ENCODE peak calls at places on chromosomes 5 and 9, in ten cellular contexts. V, A, F, X, J, K, D, I, C and G are unnamed samples.

GRCh38 chr9:75083188-75083976 is 4.6 kb downstream of the NMRK1 start:
- DNase-seq in V (no peak), A (peak; percentile 19), F (no peak), X (peak; percentile 76), J (no peak), K (no peak), D (no peak), I (peak; percentile 25), C (peak; percentile 32), G (peak; percentile 36)

GRCh38 chr5:154430961-154431630 is 14.7 kb upstream of the SAP30L start:
- DNase-seq in V (no peak), A (no peak), F (no peak), X (no peak), J (no peak), K (no peak), D (no peak), I (no peak), C (no peak), G (no peak)

GRCh38 chr9:121699271-121700164 is 48.1 kb downstream of the DAB2IP start:
- DNase-seq in V (peak; percentile 52), A (peak; percentile 74), F (peak; percentile 42), X (peak; percentile 52), J (peak; percentile 43), K (peak; percentile 53), D (no peak), I (peak; percentile 77), C (peak; percentile 72), G (peak; percentile 48)

GRCh38 chr5:73759771-73760170 is 133.8 kb downstream of the ARHGEF28 start:
- DNase-seq in V (peak; percentile 59), A (no peak), F (no peak), X (no peak), J (peak; percentile 59), K (no peak), D (no peak), I (no peak), C (no peak), G (no peak)

GRCh38 chr9:134972140-134972539 is 54.4 kb upstream of the FCN1 start:
- DNase-seq in V (no peak), A (no peak), F (no peak), X (no peak), J (no peak), K (no peak), D (no peak), I (no peak), C (no peak), G (no peak)

GRCh38 chr9:35406183-35406959 is 83.5 kb upstream of the RUSC2 start:
- DNase-seq in V (no peak), A (no peak), F (no peak), X (peak; percentile 76), J (no peak), K (peak; percentile 32), D (no peak), I (no peak), C (peak; percentile 83), G (peak; percentile 28)

GRCh38 chr9:25562101-25562500 is 116.1 kb downstream of the TUSC1 start:
- DNase-seq in V (no peak), A (no peak), F (no peak), X (no peak), J (no peak), K (no peak), D (no peak), I (no peak), C (no peak), G (no peak)

GRCh38 chr5:62684310-62684709 is 105.7 kb downstream of the LRRC70 start:
- DNase-seq in V (no peak), A (no peak), F (no peak), X (no peak), J (no peak), K (no peak), D (no peak), I (no peak), C (no peak), G (no peak)

GRCh38 chr9:27086818-27087680 is 22.0 kb upstream of the TEK start:
- DNase-seq in V (peak; percentile 76), A (no peak), F (no peak), X (no peak), J (no peak), K (no peak), D (no peak), I (no peak), C (no peak), G (peak; percentile 84)

GRCh38 chr5:159331099-159331973 is 1.0 kb upstream of the IL12B start:
- DNase-seq in V (peak; percentile 35), A (peak; percentile 56), F (peak; percentile 28), X (peak; percentile 83), J (peak; percentile 31), K (peak; percentile 80), D (peak; percentile 71), I (peak; percentile 72), C (peak; percentile 88), G (peak; percentile 56)

GRCh38 chr9:109780453-109781033 is 545 bp downstream of the PALM2AKAP2 start:
- DNase-seq in V (peak; percentile 47), A (no peak), F (no peak), X (no peak), J (no peak), K (no peak), D (no peak), I (no peak), C (peak; percentile 23), G (peak; percentile 15)

GRCh38 chr9:109781541-109782197 is 1.7 kb downstream of the PALM2AKAP2 start:
- DNase-seq in V (no peak), A (peak; percentile 31), F (no peak), X (peak; percentile 19), J (no peak), K (no peak), D (no peak), I (no peak), C (no peak), G (peak; percentile 18)

GRCh38 chr9:109776391-109776790 is 3.6 kb upstream of the PALM2AKAP2 start:
- DNase-seq in V (no peak), A (no peak), F (no peak), X (no peak), J (no peak), K (no peak), D (no peak), I (no peak), C (no peak), G (no peak)

GRCh38 chr9:109781086-109781485 is 1.1 kb downstream of the PALM2AKAP2 start:
- DNase-seq in V (no peak), A (no peak), F (no peak), X (no peak), J (no peak), K (no peak), D (no peak), I (no peak), C (no peak), G (peak; percentile 8)

DNA sequence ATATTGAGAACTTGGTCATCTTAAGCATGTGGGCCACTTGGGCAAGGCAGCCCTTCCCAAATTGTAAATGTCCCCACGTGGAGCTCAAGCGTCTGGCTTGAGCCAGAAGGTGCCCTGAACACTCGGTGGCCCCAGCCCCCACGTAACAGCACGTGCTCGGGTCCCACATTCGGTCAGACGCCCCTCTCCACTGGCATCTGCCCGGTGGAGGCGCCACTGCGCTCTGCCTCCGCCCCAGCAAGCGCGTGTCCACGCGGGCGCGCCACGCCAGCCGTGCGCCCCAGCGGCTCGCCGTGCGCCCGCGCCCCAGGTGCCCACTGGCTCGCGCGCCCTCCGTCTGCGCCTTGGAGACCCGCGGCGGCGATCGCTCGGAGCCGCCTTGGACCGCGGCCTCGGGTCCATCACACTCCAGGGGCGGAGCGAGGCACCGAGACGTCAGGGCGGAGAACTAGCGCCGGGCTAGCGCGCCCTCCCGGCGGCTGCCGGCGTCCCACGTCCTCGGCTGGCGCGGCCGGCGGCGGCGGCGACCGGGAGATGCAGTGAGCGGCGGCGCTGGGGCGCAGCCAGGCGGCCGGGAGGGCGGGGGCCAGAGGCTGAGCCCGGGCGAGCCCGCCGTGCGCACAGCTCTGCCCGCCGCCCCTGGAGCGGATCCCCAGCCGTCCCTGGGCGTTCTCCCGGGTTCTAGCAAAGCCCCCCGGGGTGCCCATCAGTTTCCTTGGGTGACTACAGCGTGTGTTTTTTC is at the start of gene PALM2AKAP2:
- DNase-seq in V (peak; percentile 58), A (peak; percentile 70), F (no peak), X (peak; percentile 60), J (peak; percentile 65), K (peak; percentile 14), D (peak; percentile 43), I (peak; percentile 78), C (peak; percentile 84), G (peak; percentile 54)
- TF ChIP-seq CTCF in V (peak; percentile 39), A (peak; percentile 60), F (peak; percentile 15), X (no peak), J (peak; percentile 39), K (no peak), D (peak; percentile 43), I (peak; percentile 60), C (no peak), G (peak; percentile 33)

GRCh38 chr5:174426388-174426787 is 298.0 kb upstream of the MSX2 start:
- DNase-seq in V (no peak), A (no peak), F (no peak), X (no peak), J (no peak), K (no peak), D (no peak), I (no peak), C (no peak), G (no peak)

GRCh38 chr5:174425271-174425963 is 299.0 kb upstream of the MSX2 start:
- DNase-seq in V (no peak), A (no peak), F (no peak), X (no peak), J (no peak), K (no peak), D (no peak), I (no peak), C (no peak), G (no peak)

GRCh38 chr5:174425964-174426290 is 298.5 kb upstream of the MSX2 start:
- DNase-seq in V (no peak), A (no peak), F (no peak), X (no peak), J (no peak), K (no peak), D (no peak), I (no peak), C (no peak), G (no peak)

GRCh38 chr5:174423538-174423937 is 300.8 kb upstream of the MSX2 start:
- DNase-seq in V (no peak), A (no peak), F (no peak), X (no peak), J (no peak), K (no peak), D (no peak), I (no peak), C (no peak), G (no peak)

GRCh38 chr5:174424219-174425053 is 299.9 kb upstream of the MSX2 start:
- DNase-seq in V (no peak), A (no peak), F (no peak), X (no peak), J (peak; percentile 57), K (no peak), D (no peak), I (no peak), C (no peak), G (peak; percentile 15)
- TF ChIP-seq CTCF in V (peak; percentile 27), A (no peak), F (no peak), X (no peak), J (no peak), K (no peak), D (no peak), I (no peak), C (no peak), G (peak; percentile 38)

GRCh38 chr9:94160594-94161501 is 76.6 kb downstream of the PTPDC1 start:
- DNase-seq in V (no peak), A (no peak), F (no peak), X (no peak), J (no peak), K (no peak), D (peak; percentile 39), I (no peak), C (no peak), G (no peak)
- TF ChIP-seq CTCF in V (peak; percentile 20), A (no peak), F (no peak), X (no peak), J (no peak), K (peak; percentile 6), D (no peak), I (no peak), C (no peak), G (peak; percentile 36)

GRCh38 chr9:93634311-93635185 is 58.2 kb downstream of the PHF2 start:
- DNase-seq in V (no peak), A (no peak), F (no peak), X (no peak), J (peak; percentile 52), K (no peak), D (no peak), I (no peak), C (no peak), G (no peak)
- TF ChIP-seq CTCF in V (no peak), A (no peak), F (no peak), X (no peak), J (no peak), K (no peak), D (no peak), I (no peak), C (no peak), G (no peak)